ENCODE peak calls at places on chromosomes 3 and 15, in six cellular contexts. Y is K562, C is GM12878, B is HepG2, K is WTC11, O is H1. P is an unnamed sample.
A peak's percentile ranks its signal among the peaks of the same experiment; 100 is the strongest.

GRCh38 chr3:117036259-117036799 is 326.8 kb downstream of the TUSC7 start:
- DNase-seq in Y (no peak), C (no peak), B (no peak), K (no peak), O (no peak), P (no peak)

GRCh38 chr3:72397586-72397985 is 450.7 kb downstream of the SHQ1 start:
- DNase-seq in Y (no peak), C (no peak), B (no peak), K (no peak), O (no peak), P (no peak)

GRCh38 chr3:171183042-171183441 is 156.5 kb upstream of the SLC2A2 start:
- DNase-seq in Y (peak; percentile 84), C (no peak), B (peak; percentile 56), K (no peak), O (no peak), P (no peak)

GRCh38 chr3:189947948-189948723 is 172.6 kb downstream of the P3H2 start:
- DNase-seq in Y (no peak), C (peak; percentile 32), B (no peak), K (no peak), O (no peak), P (no peak)

GRCh38 chr3:48555231-48555948 is 1.2 kb downstream of the PFKFB4 start:
- DNase-seq in Y (peak; percentile 55), C (no peak), B (no peak), K (no peak), O (no peak), P (no peak)

GRCh38 chr3:163707659-163708058 is 1370.6 kb downstream of the SI start:
- DNase-seq in Y (no peak), C (no peak), B (no peak), K (no peak), O (no peak), P (no peak)

GRCh38 chr3:149555941-149556340 is 81.4 kb downstream of the TM4SF4 start:
- DNase-seq in Y (no peak), C (no peak), B (no peak), K (no peak), O (no peak), P (no peak)

GRCh38 chr3:130894130-130894872 is 417 bp downstream of the ATP2C1 start:
- DNase-seq in Y (peak; percentile 49), C (no peak), B (peak; percentile 2), K (peak; percentile 50), O (no peak), P (no peak)

GRCh38 chr15:74206801-74207281 is 4.3 kb upstream of the STRA6 start:
- DNase-seq in Y (no peak), C (no peak), B (no peak), K (no peak), O (no peak), P (no peak)
- TF ChIP-seq ATF3 in Y (no peak), C (no peak), B (no peak), K (no peak), O (no peak), P (no peak)

GRCh38 chr3:141828487-141829284 is 47.8 kb upstream of the ATP1B3 start:
- DNase-seq in Y (no peak), C (no peak), B (no peak), K (no peak), O (no peak), P (no peak)
- TF ChIP-seq ATF3 in Y (no peak), C (no peak), B (no peak), K (no peak), O (no peak), P (no peak)

GRCh38 chr3:94811836-94812235 is 749.0 kb downstream of the NSUN3 start:
- DNase-seq in Y (no peak), C (no peak), B (no peak), K (peak; percentile 15), O (no peak), P (no peak)
- TF ChIP-seq ATF3 in Y (no peak), C (no peak), B (no peak), K (no peak), O (no peak), P (no peak)

GRCh38 chr3:27105904-27106303 is 263.3 kb downstream of the NEK10 start:
- DNase-seq in Y (no peak), C (no peak), B (no peak), K (peak; percentile 50), O (peak; percentile 56), P (no peak)
- TF ChIP-seq ATF3 in Y (no peak), C (no peak), B (no peak), K (no peak), O (no peak), P (no peak)

GRCh38 chr15:63517202-63517601 is 12.8 kb downstream of the USP3 start:
- DNase-seq in Y (no peak), C (no peak), B (no peak), K (no peak), O (no peak), P (no peak)

GRCh38 chr15:63519041-63519440 is 14.6 kb downstream of the USP3 start:
- DNase-seq in Y (no peak), C (no peak), B (no peak), K (no peak), O (no peak), P (no peak)

GRCh38 chr15:63519548-63520178 is 15.3 kb downstream of the USP3 start:
- DNase-seq in Y (no peak), C (no peak), B (no peak), K (no peak), O (no peak), P (no peak)

GRCh38 chr15:63514533-63514943 is 10.1 kb downstream of the USP3 start:
- DNase-seq in Y (no peak), C (no peak), B (peak; percentile 76), K (no peak), O (no peak), P (no peak)

GRCh38 chr15:63517614-63518013 is 13.2 kb downstream of the USP3 start:
- DNase-seq in Y (no peak), C (no peak), B (no peak), K (no peak), O (no peak), P (no peak)
- TF ChIP-seq ATF3 in Y (no peak), C (no peak), B (no peak), K (no peak), O (no peak), P (no peak)

GRCh38 chr3:114624676-114625181 is 330.9 kb downstream of the TIGIT start:
- DNase-seq in Y (no peak), C (no peak), B (peak; percentile 87), K (no peak), O (no peak), P (peak; percentile 87)
- TF ChIP-seq ATF3 in Y (peak; percentile 15), C (no peak), B (peak; percentile 81), K (no peak), O (no peak), P (no peak)

GRCh38 chr3:136752046-136752326 is 192 bp downstream of the STAG1 start:
- DNase-seq in Y (peak; percentile 51), C (no peak), B (no peak), K (no peak), O (no peak), P (no peak)

GRCh38 chr3:136752327-136753111 is at the start of gene STAG1:
- DNase-seq in Y (peak; percentile 87), C (peak; percentile 94), B (peak; percentile 93), K (peak; percentile 99), O (peak; percentile 95), P (peak; percentile 96)

GRCh38 chr3:136750209-136750921 is 1.8 kb downstream of the STAG1 start:
- DNase-seq in Y (no peak), C (no peak), B (peak; percentile 9), K (no peak), O (no peak), P (no peak)

GRCh38 chr3:136751259-136752045 is 726 bp downstream of the STAG1 start:
- DNase-seq in Y (peak; percentile 61), C (no peak), B (peak; percentile 82), K (peak; percentile 79), O (no peak), P (no peak)

DNA sequence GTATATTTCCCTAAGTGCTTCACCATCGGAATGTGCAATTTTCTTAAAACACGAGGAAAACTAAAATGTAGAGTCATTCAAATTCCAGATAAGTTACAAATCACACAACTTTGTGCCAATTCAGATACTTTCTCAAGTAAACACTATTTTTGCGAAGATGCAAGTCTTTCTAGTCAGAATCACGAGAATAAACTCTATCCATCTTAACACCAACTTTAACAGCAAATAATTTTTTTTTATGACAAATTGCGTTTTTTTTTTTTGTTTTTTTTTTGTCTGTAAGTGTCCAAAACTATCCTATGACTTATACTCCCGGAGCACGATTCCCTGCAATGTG is 1.3 kb downstream of the STAG1 start:
- DNase-seq in Y (no peak), C (no peak), B (no peak), K (no peak), O (no peak), P (no peak)
- TF ChIP-seq ATF3 in Y (no peak), C (no peak), B (no peak), K (no peak), O (no peak), P (no peak)

DNA sequence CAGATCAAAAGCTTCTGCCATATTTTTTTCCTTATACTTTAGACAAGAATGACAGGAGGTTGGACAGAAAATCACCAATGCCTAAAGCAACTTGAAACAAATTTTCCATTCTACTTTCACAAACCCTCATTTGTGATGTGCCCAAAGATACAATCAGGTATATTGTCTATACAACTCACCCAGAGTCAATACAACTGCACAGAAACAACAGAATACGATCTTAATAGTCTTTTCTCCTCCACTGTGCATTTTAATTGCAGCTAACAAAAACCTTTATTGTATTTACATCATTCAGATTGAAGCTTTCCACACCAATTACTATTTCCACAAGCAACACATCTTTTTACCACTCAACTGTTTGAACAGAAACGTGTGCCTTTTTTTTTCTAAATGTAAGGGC is 80.4 kb downstream of the PLOD2 start:
- DNase-seq in Y (no peak), C (no peak), B (no peak), K (no peak), O (no peak), P (no peak)
- TF ChIP-seq ATF3 in Y (no peak), C (no peak), B (no peak), K (no peak), O (no peak), P (no peak)

GRCh38 chr3:64238971-64239667 is 13.9 kb upstream of the PRICKLE2 start:
- DNase-seq in Y (no peak), C (no peak), B (peak; percentile 16), K (peak; percentile 77), O (peak; percentile 83), P (no peak)
- TF ChIP-seq ATF3 in Y (no peak), C (no peak), B (no peak), K (peak; percentile 43), O (no peak), P (no peak)

DNA sequence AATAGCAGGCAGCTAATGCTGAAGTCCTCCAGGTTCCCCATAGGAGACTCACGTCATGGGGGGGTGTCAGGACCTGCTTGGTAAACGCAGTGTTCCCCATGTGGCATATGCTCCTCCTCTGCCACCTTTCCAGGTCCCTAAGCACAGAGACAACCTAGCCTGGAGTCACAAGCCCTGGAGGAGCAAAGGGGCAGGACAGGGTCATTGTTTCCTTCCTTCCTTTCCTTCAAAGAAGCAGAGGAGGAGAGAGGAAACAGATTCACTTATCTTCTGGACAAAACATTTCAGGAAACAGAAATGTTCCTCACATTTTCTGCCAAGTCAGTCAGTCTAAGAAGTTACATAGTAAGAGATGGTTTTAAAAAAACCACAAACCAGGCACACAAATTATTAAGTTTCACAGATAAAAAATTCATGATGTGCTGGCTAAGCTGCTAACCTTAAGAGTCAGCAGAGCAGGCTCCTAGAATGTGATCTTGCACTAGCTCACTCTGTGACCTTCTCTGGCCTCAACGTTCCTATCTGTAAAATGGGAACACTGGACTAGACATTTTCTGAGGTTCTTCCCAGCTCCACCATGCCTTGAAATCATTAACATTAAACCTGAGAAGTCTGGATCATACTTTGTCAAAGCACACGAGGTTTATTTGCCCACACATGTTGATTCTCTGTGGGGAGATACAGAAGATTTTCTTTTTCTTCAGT is 47.9 kb downstream of the ATP13A5 start:
- DNase-seq in Y (no peak), C (no peak), B (no peak), K (no peak), O (no peak), P (no peak)
- TF ChIP-seq ATF3 in Y (no peak), C (no peak), B (no peak), K (no peak), O (no peak), P (no peak)

P was measured in HCT116.